ENCODE peak calls at places on chromosomes 5 and 9, in eight cellular contexts. F is kidney epithelial cell, G is gastrocnemius medialis, N is brain microvascular endothelial cell, A is left ventricle myocardium inferior, I is dorsolateral prefrontal cortex, K is NB4, M is psoas muscle. J is an unnamed sample.

GRCh38 chr5:133531634-133532033 is 80.7 kb downstream of the FSTL4 start:
- DNase-seq in G (no peak), A (no peak), I (no peak), N (peak), M (no peak), K (no peak), F (no peak), J (no peak)

GRCh38 chr5:73764996-73765395 is 139.0 kb downstream of the ARHGEF28 start:
- DNase-seq in N (no peak), G (no peak), M (no peak), F (no peak), K (no peak), I (no peak), A (no peak), J (no peak)

GRCh38 chr5:117769877-117770276 is 1195.3 kb upstream of the SEMA6A start:
- DNase-seq in F (no peak), A (no peak), I (no peak), K (no peak), N (no peak), G (no peak), M (no peak), J (no peak)

GRCh38 chr5:4540375-4541173 is 599.6 kb upstream of the ADAMTS16 start:
- DNase-seq in F (no peak), A (no peak), N (no peak), M (no peak), K (no peak), I (no peak), G (no peak), J (no peak)

GRCh38 chr5:154059039-154059430 is 20.3 kb downstream of the MFAP3 start:
- DNase-seq in K (no peak), M (no peak), F (no peak), G (no peak), N (no peak), A (no peak), I (no peak), J (no peak)

GRCh38 chr9:3330792-3331420 is 194.9 kb downstream of the RFX3 start:
- DNase-seq in F (peak), M (no peak), G (no peak), I (no peak), N (peak), A (no peak), K (no peak), J (peak)

GRCh38 chr5:179464631-179465030 is 85.7 kb upstream of the RUFY1 start:
- DNase-seq in G (no peak), K (no peak), F (no peak), M (no peak), N (no peak), A (no peak), I (no peak), J (no peak)

GRCh38 chr5:944992-945685 is 52.5 kb downstream of the TRIP13 start:
- DNase-seq in F (no peak), G (no peak), A (no peak), I (no peak), M (no peak), N (no peak), K (peak), J (no peak)

GRCh38 chr5:67672633-67673032 is 476.0 kb upstream of the CD180 start:
- DNase-seq in G (no peak), N (peak), M (no peak), A (no peak), K (no peak), I (no peak), F (no peak), J (no peak)

GRCh38 chr9:15867334-15867733 is 314.5 kb downstream of the CCDC171 start:
- DNase-seq in F (no peak), N (no peak), K (no peak), G (no peak), A (no peak), I (no peak), M (no peak), J (no peak)

GRCh38 chr5:72161951-72162350 is 54.7 kb downstream of the MAP1B start:
- DNase-seq in N (no peak), I (no peak), M (no peak), F (no peak), K (no peak), G (no peak), A (no peak), J (no peak)

GRCh38 chr9:35649431-35650340 is 1.0 kb downstream of the SIT1 start:
- DNase-seq in A (no peak), K (peak), G (no peak), F (no peak), I (no peak), N (no peak), M (no peak), J (no peak)

GRCh38 chr9:38432922-38433510 is 8.8 kb upstream of the IGFBPL1 start:
- DNase-seq in G (no peak), F (no peak), A (no peak), K (peak), N (no peak), I (no peak), M (no peak), J (no peak)

GRCh38 chr9:69671904-69672827 is at the start of gene APBA1:
- DNase-seq in N (peak), A (peak), G (no peak), F (no peak), I (peak), K (no peak), M (peak), J (no peak)

GRCh38 chr5:68446487-68446894 is 230.9 kb downstream of the PIK3R1 start:
- DNase-seq in A (no peak), I (no peak), F (no peak), G (no peak), M (no peak), N (no peak), K (no peak), J (no peak)

GRCh38 chr9:93711002-93711401 is 134.6 kb downstream of the PHF2 start:
- DNase-seq in N (no peak), K (no peak), G (no peak), I (no peak), F (no peak), A (no peak), M (no peak), J (no peak)

GRCh38 chr9:89010526-89011089 is 19.3 kb downstream of the S1PR3 start:
- DNase-seq in M (no peak), N (no peak), F (no peak), K (no peak), A (no peak), I (no peak), G (no peak), J (no peak)

GRCh38 chr9:134683714-134684374 is 42.2 kb downstream of the COL5A1 start:
- DNase-seq in N (no peak), A (no peak), I (no peak), M (no peak), K (no peak), F (no peak), G (no peak), J (no peak)

GRCh38 chr5:107263387-107264003 is 407.2 kb downstream of the EFNA5 start:
- DNase-seq in K (no peak), N (no peak), I (no peak), F (no peak), A (no peak), M (no peak), G (no peak), J (no peak)

GRCh38 chr9:124521142-124521541 is 13.9 kb upstream of the NR5A1 start:
- DNase-seq in I (no peak), N (no peak), M (no peak), F (no peak), K (no peak), G (no peak), A (no peak), J (no peak)

GRCh38 chr5:180283026-180283615 is 8.8 kb downstream of the MAPK9 start:
- DNase-seq in M (no peak), A (no peak), G (no peak), I (no peak), F (no peak), N (no peak), K (no peak), J (no peak)

GRCh38 chr9:136109351-136110081 is 9.2 kb downstream of the TMEM250 start:
- DNase-seq in G (peak), M (peak), F (peak), I (peak), N (peak), K (peak), A (peak), J (no peak)
- TF ChIP-seq CTCF in G (no peak), M (no peak), F (no peak), I (peak), N (peak), K (no peak), A (no peak), J (no peak)

GRCh38 chr5:39157679-39158078 is 61.7 kb downstream of the FYB1 start:
- DNase-seq in I (no peak), G (no peak), A (no peak), N (no peak), K (no peak), F (no peak), M (no peak), J (no peak)

GRCh38 chr5:39159986-39160490 is 59.3 kb downstream of the FYB1 start:
- DNase-seq in I (no peak), N (no peak), G (no peak), K (no peak), F (no peak), M (no peak), A (no peak), J (no peak)

GRCh38 chr5:39160576-39161213 is 58.7 kb downstream of the FYB1 start:
- DNase-seq in K (no peak), N (no peak), M (no peak), A (no peak), I (no peak), F (no peak), G (no peak), J (no peak)

GRCh38 chr5:39158127-39158593 is 61.2 kb downstream of the FYB1 start:
- DNase-seq in A (peak), K (no peak), N (peak), G (no peak), I (no peak), F (no peak), M (no peak), J (no peak)

GRCh38 chr5:39158786-39159185 is 60.6 kb downstream of the FYB1 start:
- DNase-seq in F (no peak), G (no peak), N (no peak), M (no peak), A (no peak), K (no peak), I (no peak), J (no peak)
- H3K4me3 ChIP-seq in F (no peak), G (no peak), N (no peak), M (no peak), A (no peak), K (no peak), I (no peak), J (no peak)

GRCh38 chr9:33942471-33943083 is 106.1 kb downstream of the UBAP2 start:
- DNase-seq in G (no peak), F (peak), A (no peak), N (peak), M (no peak), I (no peak), K (no peak), J (no peak)
- TF ChIP-seq CTCF in G (peak), F (peak), A (no peak), N (peak), M (peak), I (no peak), K (no peak), J (peak)

GRCh38 chr9:87792831-87793288 is 66.9 kb downstream of the CTSL start:
- DNase-seq in F (no peak), K (peak), N (peak), G (peak), A (peak), I (peak), M (peak), J (no peak)
- H3K4me3 ChIP-seq in F (no peak), K (peak), N (no peak), G (no peak), A (no peak), I (no peak), M (no peak), J (no peak)

GRCh38 chr5:163503106-163504090 is 2.0 kb upstream of the MAT2B start:
- DNase-seq in K (peak), N (peak), M (peak), G (peak), F (peak), I (peak), A (peak), J (no peak)

GRCh38 chr5:163506726-163507125 is 1.3 kb downstream of the MAT2B start:
- DNase-seq in F (no peak), N (peak), K (peak), I (no peak), A (no peak), M (no peak), G (no peak), J (no peak)

GRCh38 chr5:163504091-163504931 is 1.1 kb upstream of the MAT2B start:
- DNase-seq in I (peak), N (peak), K (peak), M (peak), A (peak), G (peak), F (no peak), J (peak)

GRCh38 chr5:163505475-163506457 is at the start of gene MAT2B:
- DNase-seq in M (peak), N (peak), F (peak), I (peak), G (peak), A (peak), K (peak), J (peak)

DNA sequence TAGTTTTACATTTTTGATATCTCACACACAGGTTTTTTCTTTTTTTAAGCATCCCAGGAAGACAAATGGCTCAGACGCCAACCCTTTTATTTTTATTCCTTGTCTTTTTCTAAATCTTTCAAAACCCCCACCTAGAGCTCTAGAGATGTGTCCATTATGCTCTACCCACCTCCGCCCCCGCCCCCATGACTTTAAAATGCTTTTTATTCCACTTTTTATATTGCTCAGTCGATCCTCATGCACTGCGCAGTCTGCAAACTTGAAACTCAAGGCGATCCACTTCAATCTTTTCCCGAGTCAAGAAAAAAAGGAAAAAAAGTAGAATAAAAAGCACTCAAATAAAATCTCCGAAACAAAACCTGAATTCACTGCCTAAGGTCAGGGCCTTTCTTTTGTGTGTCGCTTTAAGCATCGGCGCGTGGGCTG is 357 bp upstream of the MAT2B start:
- DNase-seq in F (no peak), G (no peak), A (no peak), N (no peak), M (no peak), I (no peak), K (no peak), J (no peak)
- TF ChIP-seq CTCF in F (no peak), G (no peak), A (no peak), N (no peak), M (no peak), I (no peak), K (no peak), J (no peak)

DNA sequence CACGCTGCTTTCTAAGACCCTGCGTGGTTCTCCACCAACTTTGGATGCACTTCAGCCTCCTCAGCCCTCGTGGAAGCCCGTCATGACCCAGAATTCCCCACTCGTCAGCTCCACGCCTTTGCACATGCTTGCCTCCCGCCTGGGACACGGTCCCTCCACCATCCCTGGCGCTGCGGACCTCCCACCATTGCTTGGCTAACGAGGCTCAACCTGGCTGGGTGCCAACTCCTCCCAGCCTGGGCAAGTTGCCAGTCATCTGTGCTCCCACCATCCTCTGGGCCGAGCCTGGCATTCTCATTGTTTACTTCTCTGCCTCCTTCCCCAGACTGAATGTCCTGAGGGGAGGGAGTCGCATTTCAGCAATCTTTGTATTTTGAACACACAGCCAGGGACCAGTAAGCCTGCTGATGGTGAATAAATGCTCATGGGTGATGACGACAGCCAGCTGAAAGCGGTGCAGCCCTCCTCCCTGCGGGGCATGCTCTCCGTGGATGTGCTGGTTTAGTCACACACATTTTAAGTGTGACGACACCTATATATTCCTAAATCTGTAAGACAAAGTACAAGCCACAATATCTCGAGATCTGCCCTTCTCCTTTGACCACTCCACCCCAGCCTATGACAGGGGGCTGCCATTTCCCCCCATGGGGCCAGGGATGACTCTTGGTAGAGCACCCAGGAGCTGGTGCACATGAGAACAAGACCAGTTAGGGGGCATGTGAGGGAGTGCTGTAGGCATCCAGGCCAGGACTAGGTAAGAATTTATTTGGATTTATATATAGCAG is 37.6 kb downstream of the ANKRD33B start:
- DNase-seq in I (peak), G (peak), M (peak), K (no peak), A (peak), F (peak), N (peak), J (no peak)
- H3K4me3 ChIP-seq in I (peak), G (peak), M (peak), K (no peak), A (peak), F (no peak), N (peak), J (peak)

GRCh38 chr5:140107312-140108092 is 6.4 kb upstream of the PURA start:
- DNase-seq in F (no peak), I (peak), N (peak), A (peak), G (peak), K (peak), M (peak), J (no peak)
- TF ChIP-seq CTCF in F (no peak), I (peak), N (peak), A (peak), G (no peak), K (no peak), M (no peak), J (peak)

GRCh38 chr5:143399616-143400540 is 3.6 kb downstream of the NR3C1 start:
- DNase-seq in G (no peak), F (no peak), N (no peak), A (no peak), M (no peak), I (no peak), K (no peak), J (no peak)

GRCh38 chr5:143397302-143398052 is 6.0 kb downstream of the NR3C1 start:
- DNase-seq in A (no peak), G (no peak), F (no peak), I (no peak), K (no peak), M (no peak), N (no peak), J (no peak)

GRCh38 chr5:143398451-143399237 is 4.8 kb downstream of the NR3C1 start:
- DNase-seq in K (peak), N (no peak), F (no peak), M (no peak), A (no peak), G (no peak), I (no peak), J (no peak)

GRCh38 chr5:143396353-143396940 is 7.0 kb downstream of the NR3C1 start:
- DNase-seq in K (no peak), M (no peak), G (no peak), N (no peak), A (no peak), I (no peak), F (no peak), J (no peak)

DNA sequence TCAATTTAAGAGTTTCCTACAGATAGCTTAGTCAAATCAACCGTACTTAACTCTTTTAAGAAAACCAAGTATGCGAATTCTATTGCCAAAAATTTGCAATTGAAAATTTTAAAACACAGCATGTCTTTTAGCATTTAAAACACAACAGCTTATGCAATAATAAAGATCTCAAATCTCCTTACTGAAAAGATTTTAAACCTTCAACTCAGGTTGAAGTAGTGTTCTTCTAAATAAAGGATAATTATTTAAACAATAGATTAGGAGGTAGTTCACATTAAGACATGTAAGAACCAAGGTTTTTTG is 5.5 kb downstream of the NR3C1 start:
- DNase-seq in G (no peak), M (no peak), F (no peak), K (no peak), A (no peak), I (no peak), N (no peak), J (no peak)
- H3K4me3 ChIP-seq in G (peak), M (peak), F (no peak), K (peak), A (peak), I (peak), N (peak), J (peak)

DNA sequence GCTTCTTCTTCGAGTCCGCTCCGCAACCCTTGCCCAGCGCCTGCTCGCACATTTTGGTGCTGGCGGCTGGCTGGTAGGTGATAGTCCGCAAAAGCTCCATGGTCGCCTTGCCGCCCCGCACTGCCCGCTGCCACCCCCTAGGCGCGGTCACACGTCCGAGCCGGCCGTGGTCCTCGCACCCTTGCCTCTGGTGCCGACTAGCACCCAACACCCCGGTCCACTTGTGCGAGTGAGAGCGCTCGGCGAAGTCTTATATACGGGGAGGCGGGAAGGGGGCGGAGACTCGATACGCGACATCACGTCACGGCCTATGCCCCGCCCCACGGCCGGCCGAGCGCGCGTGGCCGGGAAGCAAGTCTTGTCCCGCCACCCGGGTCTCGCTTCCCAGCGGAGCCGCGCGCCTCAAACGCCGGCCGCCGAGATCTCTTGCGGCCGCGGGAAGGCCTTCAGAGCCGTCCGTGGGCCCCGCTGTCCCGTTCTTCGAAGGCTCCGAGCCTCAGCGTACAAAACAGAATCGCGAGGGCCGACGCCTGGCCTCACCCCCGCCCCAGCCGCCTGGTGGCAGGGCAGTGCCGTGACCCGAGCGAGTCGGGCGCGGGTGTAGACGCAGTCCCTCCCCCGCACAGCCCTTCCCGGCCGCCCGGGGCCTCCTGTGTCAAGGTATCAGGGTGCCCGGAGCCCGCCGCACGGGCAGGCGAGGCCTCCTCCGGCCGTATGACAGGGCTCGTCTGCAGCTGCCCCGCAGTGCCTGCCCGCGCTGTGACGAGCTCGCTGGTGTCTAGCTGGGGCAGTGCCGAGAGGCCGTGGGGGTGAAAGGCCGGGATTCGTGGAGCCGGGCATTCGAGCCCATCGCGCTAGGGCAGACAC is at the start of gene PLK2:
- DNase-seq in I (peak), A (peak), M (peak), K (peak), F (no peak), N (peak), G (peak), J (no peak)
- TF ChIP-seq CTCF in I (no peak), A (peak), M (peak), K (no peak), F (peak), N (peak), G (peak), J (peak)